ENCODE peak calls at places on chromosome X, in eight cellular contexts. One of them, this sample, is unnamed.

GRCh38 chrX:17007134-17007768 is 60.8 kb downstream of the REPS2 start:
- DNase-seq in GM12891: peak; percentile 2
- DNase-seq in cardiac muscle cell: peak; percentile 34
- DNase-seq in nephron progenitor cell: peak; percentile 11
- DNase-seq in stimulated activated CD8-positive, alpha-beta memory T cell treated with anti-CD3 and anti-CD28 coated beads, Interleukin-7, amount 100 ng/mL, for 24 hours: no peak
- DNase-seq in heart right ventricle: no peak
- DNase-seq in activated naive CD8-positive, alpha-beta T cell treated with anti-CD3 and anti-CD28 coated beads, Interleukin-2, amount 50 U/mL, for 16 hours: no peak
- DNase-seq in glomerular endothelial cell: no peak
- DNase-seq in this sample: no peak

GRCh38 chrX:52990848-52991247 is 32.5 kb upstream of the FAM156A start:
- DNase-seq in GM12891: no peak
- DNase-seq in cardiac muscle cell: no peak
- DNase-seq in nephron progenitor cell: no peak
- DNase-seq in stimulated activated CD8-positive, alpha-beta memory T cell treated with anti-CD3 and anti-CD28 coated beads, Interleukin-7, amount 100 ng/mL, for 24 hours: no peak
- DNase-seq in heart right ventricle: no peak
- DNase-seq in activated naive CD8-positive, alpha-beta T cell treated with anti-CD3 and anti-CD28 coated beads, Interleukin-2, amount 50 U/mL, for 16 hours: no peak
- DNase-seq in glomerular endothelial cell: no peak
- DNase-seq in this sample: no peak

GRCh38 chrX:105211051-105211575 is 9.4 kb downstream of the TEX13A start:
- DNase-seq in GM12891: no peak
- DNase-seq in cardiac muscle cell: no peak
- DNase-seq in nephron progenitor cell: no peak
- DNase-seq in stimulated activated CD8-positive, alpha-beta memory T cell treated with anti-CD3 and anti-CD28 coated beads, Interleukin-7, amount 100 ng/mL, for 24 hours: no peak
- DNase-seq in heart right ventricle: no peak
- DNase-seq in activated naive CD8-positive, alpha-beta T cell treated with anti-CD3 and anti-CD28 coated beads, Interleukin-2, amount 50 U/mL, for 16 hours: no peak
- DNase-seq in glomerular endothelial cell: no peak
- DNase-seq in this sample: no peak

GRCh38 chrX:41377624-41378023 is 43.7 kb downstream of the DDX3X start:
- DNase-seq in GM12891: no peak
- DNase-seq in cardiac muscle cell: no peak
- DNase-seq in nephron progenitor cell: no peak
- DNase-seq in stimulated activated CD8-positive, alpha-beta memory T cell treated with anti-CD3 and anti-CD28 coated beads, Interleukin-7, amount 100 ng/mL, for 24 hours: no peak
- DNase-seq in heart right ventricle: no peak
- DNase-seq in activated naive CD8-positive, alpha-beta T cell treated with anti-CD3 and anti-CD28 coated beads, Interleukin-2, amount 50 U/mL, for 16 hours: no peak
- DNase-seq in glomerular endothelial cell: no peak
- DNase-seq in this sample: no peak

GRCh38 chrX:1657367-1658082 is 42.7 kb downstream of the ASMT start:
- DNase-seq in GM12891: no peak
- DNase-seq in cardiac muscle cell: peak; percentile 31
- DNase-seq in nephron progenitor cell: peak; percentile 59
- DNase-seq in stimulated activated CD8-positive, alpha-beta memory T cell treated with anti-CD3 and anti-CD28 coated beads, Interleukin-7, amount 100 ng/mL, for 24 hours: no peak
- DNase-seq in heart right ventricle: no peak
- DNase-seq in activated naive CD8-positive, alpha-beta T cell treated with anti-CD3 and anti-CD28 coated beads, Interleukin-2, amount 50 U/mL, for 16 hours: no peak
- DNase-seq in glomerular endothelial cell: no peak
- DNase-seq in this sample: no peak

GRCh38 chrX:125205084-125205917 is 114.4 kb upstream of the TEX13C start:
- DNase-seq in GM12891: no peak
- DNase-seq in cardiac muscle cell: peak; percentile 6
- DNase-seq in nephron progenitor cell: peak; percentile 76
- DNase-seq in stimulated activated CD8-positive, alpha-beta memory T cell treated with anti-CD3 and anti-CD28 coated beads, Interleukin-7, amount 100 ng/mL, for 24 hours: no peak
- DNase-seq in heart right ventricle: peak; percentile 34
- DNase-seq in activated naive CD8-positive, alpha-beta T cell treated with anti-CD3 and anti-CD28 coated beads, Interleukin-2, amount 50 U/mL, for 16 hours: no peak
- DNase-seq in glomerular endothelial cell: no peak
- DNase-seq in this sample: peak; percentile 12

GRCh38 chrX:10043386-10043785 is 76.2 kb downstream of the CLDN34 start:
- DNase-seq in GM12891: no peak
- DNase-seq in cardiac muscle cell: no peak
- DNase-seq in nephron progenitor cell: no peak
- DNase-seq in stimulated activated CD8-positive, alpha-beta memory T cell treated with anti-CD3 and anti-CD28 coated beads, Interleukin-7, amount 100 ng/mL, for 24 hours: no peak
- DNase-seq in heart right ventricle: no peak
- DNase-seq in activated naive CD8-positive, alpha-beta T cell treated with anti-CD3 and anti-CD28 coated beads, Interleukin-2, amount 50 U/mL, for 16 hours: no peak
- DNase-seq in glomerular endothelial cell: no peak
- DNase-seq in this sample: no peak

GRCh38 chrX:78958419-78959116 is 13.4 kb downstream of the P2RY10 start:
- DNase-seq in GM12891: no peak
- DNase-seq in cardiac muscle cell: no peak
- DNase-seq in nephron progenitor cell: no peak
- DNase-seq in stimulated activated CD8-positive, alpha-beta memory T cell treated with anti-CD3 and anti-CD28 coated beads, Interleukin-7, amount 100 ng/mL, for 24 hours: no peak
- DNase-seq in heart right ventricle: no peak
- DNase-seq in activated naive CD8-positive, alpha-beta T cell treated with anti-CD3 and anti-CD28 coated beads, Interleukin-2, amount 50 U/mL, for 16 hours: no peak
- DNase-seq in glomerular endothelial cell: no peak
- DNase-seq in this sample: no peak

GRCh38 chrX:150594584-150594983 is 26.2 kb downstream of the MTM1 start:
- DNase-seq in GM12891: no peak
- DNase-seq in cardiac muscle cell: no peak
- DNase-seq in nephron progenitor cell: no peak
- DNase-seq in stimulated activated CD8-positive, alpha-beta memory T cell treated with anti-CD3 and anti-CD28 coated beads, Interleukin-7, amount 100 ng/mL, for 24 hours: no peak
- DNase-seq in heart right ventricle: no peak
- DNase-seq in activated naive CD8-positive, alpha-beta T cell treated with anti-CD3 and anti-CD28 coated beads, Interleukin-2, amount 50 U/mL, for 16 hours: no peak
- DNase-seq in glomerular endothelial cell: no peak
- DNase-seq in this sample: no peak

GRCh38 chrX:122626871-122627270 is 557.2 kb upstream of the GRIA3 start:
- DNase-seq in GM12891: no peak
- DNase-seq in cardiac muscle cell: no peak
- DNase-seq in nephron progenitor cell: no peak
- DNase-seq in stimulated activated CD8-positive, alpha-beta memory T cell treated with anti-CD3 and anti-CD28 coated beads, Interleukin-7, amount 100 ng/mL, for 24 hours: no peak
- DNase-seq in heart right ventricle: no peak
- DNase-seq in activated naive CD8-positive, alpha-beta T cell treated with anti-CD3 and anti-CD28 coated beads, Interleukin-2, amount 50 U/mL, for 16 hours: no peak
- DNase-seq in glomerular endothelial cell: no peak
- DNase-seq in this sample: no peak

GRCh38 chrX:121245763-121246162 is 198.4 kb downstream of the GLUD2 start:
- DNase-seq in GM12891: no peak
- DNase-seq in cardiac muscle cell: no peak
- DNase-seq in nephron progenitor cell: no peak
- DNase-seq in stimulated activated CD8-positive, alpha-beta memory T cell treated with anti-CD3 and anti-CD28 coated beads, Interleukin-7, amount 100 ng/mL, for 24 hours: no peak
- DNase-seq in heart right ventricle: no peak
- DNase-seq in activated naive CD8-positive, alpha-beta T cell treated with anti-CD3 and anti-CD28 coated beads, Interleukin-2, amount 50 U/mL, for 16 hours: no peak
- DNase-seq in glomerular endothelial cell: no peak
- DNase-seq in this sample: no peak

GRCh38 chrX:150366951-150367545 is 3.9 kb downstream of the MAMLD1 start:
- DNase-seq in GM12891: no peak
- DNase-seq in cardiac muscle cell: peak; percentile 52
- DNase-seq in nephron progenitor cell: no peak
- DNase-seq in stimulated activated CD8-positive, alpha-beta memory T cell treated with anti-CD3 and anti-CD28 coated beads, Interleukin-7, amount 100 ng/mL, for 24 hours: no peak
- DNase-seq in heart right ventricle: no peak
- DNase-seq in activated naive CD8-positive, alpha-beta T cell treated with anti-CD3 and anti-CD28 coated beads, Interleukin-2, amount 50 U/mL, for 16 hours: no peak
- DNase-seq in glomerular endothelial cell: no peak
- DNase-seq in this sample: no peak

GRCh38 chrX:103347682-103348397 is 8.5 kb upstream of the TCEAL9 start:
- DNase-seq in GM12891: no peak
- DNase-seq in cardiac muscle cell: peak; percentile 27
- DNase-seq in nephron progenitor cell: no peak
- DNase-seq in stimulated activated CD8-positive, alpha-beta memory T cell treated with anti-CD3 and anti-CD28 coated beads, Interleukin-7, amount 100 ng/mL, for 24 hours: no peak
- DNase-seq in heart right ventricle: no peak
- DNase-seq in activated naive CD8-positive, alpha-beta T cell treated with anti-CD3 and anti-CD28 coated beads, Interleukin-2, amount 50 U/mL, for 16 hours: no peak
- DNase-seq in glomerular endothelial cell: no peak
- DNase-seq in this sample: no peak

GRCh38 chrX:153719238-153719637 is 4.9 kb downstream of the BCAP31 start:
- DNase-seq in GM12891: no peak
- DNase-seq in cardiac muscle cell: no peak
- DNase-seq in nephron progenitor cell: no peak
- DNase-seq in stimulated activated CD8-positive, alpha-beta memory T cell treated with anti-CD3 and anti-CD28 coated beads, Interleukin-7, amount 100 ng/mL, for 24 hours: no peak
- DNase-seq in heart right ventricle: no peak
- DNase-seq in activated naive CD8-positive, alpha-beta T cell treated with anti-CD3 and anti-CD28 coated beads, Interleukin-2, amount 50 U/mL, for 16 hours: no peak
- DNase-seq in glomerular endothelial cell: no peak
- DNase-seq in this sample: no peak

GRCh38 chrX:150372280-150372679 is 9.2 kb downstream of the MAMLD1 start:
- DNase-seq in GM12891: no peak
- DNase-seq in cardiac muscle cell: no peak
- DNase-seq in nephron progenitor cell: no peak
- DNase-seq in stimulated activated CD8-positive, alpha-beta memory T cell treated with anti-CD3 and anti-CD28 coated beads, Interleukin-7, amount 100 ng/mL, for 24 hours: no peak
- DNase-seq in heart right ventricle: no peak
- DNase-seq in activated naive CD8-positive, alpha-beta T cell treated with anti-CD3 and anti-CD28 coated beads, Interleukin-2, amount 50 U/mL, for 16 hours: no peak
- DNase-seq in glomerular endothelial cell: no peak
- DNase-seq in this sample: no peak

This sample was measured in tibial nerve.